ENCODE peak calls at places on chromosomes 5 and 9, in seven cellular contexts. B is keratinocyte, T is GM12864, L is uterus, H is fibroblast of the aortic adventitia, S is fibroblast of villous mesenchyme, A is Peyer's patch. D is an unnamed sample.

GRCh38 chr9:83708515-83709158 is 879 bp upstream of the UBQLN1 start:
- DNase-seq in L (peak), H (peak), T (peak), A (peak), B (no peak), S (peak), D (peak)

GRCh38 chr9:72856985-72857631 is 95.7 kb downstream of the ALDH1A1 start:
- DNase-seq in T (no peak), A (no peak), H (peak), S (peak), L (no peak), B (peak), D (peak)

GRCh38 chr5:141223112-141223783 is at the start of gene PCDHB14:
- DNase-seq in T (no peak), S (peak), B (no peak), H (peak), A (no peak), L (no peak), D (no peak)

GRCh38 chr5:139908749-139909148 is 113.1 kb downstream of the PSD2 start:
- DNase-seq in A (no peak), L (no peak), S (peak), B (no peak), T (no peak), H (peak), D (no peak)

GRCh38 chr9:88809371-88809770 is 181.9 kb upstream of the S1PR3 start:
- DNase-seq in B (no peak), L (no peak), T (no peak), S (peak), A (no peak), H (no peak), D (no peak)

GRCh38 chr9:15354713-15355112 is 47.7 kb upstream of the TTC39B start:
- DNase-seq in H (no peak), A (no peak), B (no peak), L (no peak), T (no peak), S (no peak), D (no peak)

GRCh38 chr5:142422426-142422825 is 97.6 kb upstream of the SPRY4 start:
- DNase-seq in A (no peak), S (peak), L (no peak), T (no peak), H (peak), B (no peak), D (no peak)

GRCh38 chr9:106588601-106589000 is 274.4 kb upstream of the ZNF462 start:
- DNase-seq in H (no peak), L (no peak), T (no peak), B (peak), S (peak), A (no peak), D (no peak)

GRCh38 chr9:123335227-123335985 is 20.6 kb upstream of the CRB2 start:
- DNase-seq in S (peak), L (no peak), A (no peak), B (no peak), T (no peak), H (peak), D (no peak)

GRCh38 chr9:137828527-137829259 is 48.9 kb upstream of the CACNA1B start:
- DNase-seq in B (no peak), A (no peak), T (no peak), H (peak), L (no peak), S (peak), D (no peak)

GRCh38 chr5:56328753-56329560 is 95.8 kb upstream of the ANKRD55 start:
- DNase-seq in S (peak), T (peak), A (peak), H (no peak), B (peak), L (no peak), D (peak)

GRCh38 chr9:127121628-127122175 is 733 bp downstream of the ANGPTL2 start:
- DNase-seq in T (no peak), L (no peak), B (no peak), H (peak), S (peak), A (no peak), D (no peak)

GRCh38 chr5:96079075-96079474 is 117.4 kb upstream of the ELL2 start:
- DNase-seq in S (peak), H (peak), L (no peak), B (no peak), A (no peak), T (no peak), D (no peak)

GRCh38 chr5:81787843-81788242 is 36.9 kb upstream of the SSBP2 start:
- DNase-seq in T (no peak), A (peak), B (no peak), L (peak), H (peak), S (peak), D (no peak)

GRCh38 chr9:8856686-8857329 is 1057.2 kb upstream of the DMAC1 start:
- DNase-seq in T (no peak), S (no peak), B (no peak), A (no peak), L (no peak), H (peak), D (no peak)

GRCh38 chr9:74336161-74336560 is 161.0 kb upstream of the RORB start:
- DNase-seq in S (peak), L (no peak), H (no peak), A (no peak), B (no peak), T (no peak), D (no peak)

GRCh38 chr9:10050016-10050415 is 562.8 kb downstream of the PTPRD start:
- DNase-seq in S (no peak), T (no peak), A (no peak), B (no peak), H (peak), L (no peak), D (no peak)

GRCh38 chr9:92438900-92439526 is 14.7 kb upstream of the OMD start:
- DNase-seq in B (no peak), L (no peak), A (no peak), H (peak), S (peak), T (no peak), D (no peak)

GRCh38 chr9:17398351-17398750 is 180.5 kb upstream of the SH3GL2 start:
- DNase-seq in H (peak), T (no peak), S (peak), L (no peak), A (no peak), B (no peak), D (no peak)

GRCh38 chr5:56262269-56262668 is 29.1 kb upstream of the ANKRD55 start:
- DNase-seq in T (no peak), L (no peak), A (no peak), S (no peak), B (no peak), H (no peak), D (no peak)

GRCh38 chr9:71755869-71756268 is 12.4 kb downstream of the CEMIP2 start:
- DNase-seq in L (no peak), S (no peak), A (no peak), T (no peak), B (no peak), H (no peak), D (no peak)

GRCh38 chr9:76023715-76024195 is 133.3 kb downstream of the PCSK5 start:
- DNase-seq in L (no peak), H (no peak), A (no peak), S (no peak), T (no peak), B (no peak), D (no peak)

GRCh38 chr5:130050585-130050984 is 146.3 kb downstream of the CHSY3 start:
- DNase-seq in A (no peak), L (no peak), S (no peak), T (no peak), B (no peak), H (no peak), D (no peak)

GRCh38 chr5:55313870-55314617 is 6.3 kb downstream of the MTREX start:
- DNase-seq in B (no peak), T (no peak), A (no peak), S (no peak), L (no peak), H (no peak), D (no peak)

GRCh38 chr5:149110406-149110805 is 30.9 kb upstream of the ABLIM3 start:
- DNase-seq in T (no peak), H (no peak), B (no peak), A (no peak), S (no peak), L (no peak), D (no peak)

GRCh38 chr5:96140496-96140895 is 178.8 kb upstream of the ELL2 start:
- DNase-seq in L (no peak), A (no peak), H (no peak), S (peak), T (no peak), B (no peak), D (no peak)

GRCh38 chr9:696332-697090 is 145.0 kb upstream of the DMRT1 start:
- DNase-seq in T (no peak), H (peak), S (peak), L (peak), B (no peak), A (no peak), D (no peak)

GRCh38 chr5:107955321-107955720 is 284.6 kb upstream of the EFNA5 start:
- DNase-seq in B (no peak), S (no peak), A (no peak), L (no peak), H (no peak), T (no peak), D (no peak)

GRCh38 chr5:36651775-36652685 is 45.6 kb downstream of the SLC1A3 start:
- DNase-seq in A (no peak), B (no peak), L (no peak), H (no peak), S (no peak), T (no peak), D (no peak)

GRCh38 chr5:55223219-55223987 is 3.7 kb downstream of the MCIDAS start:
- DNase-seq in H (no peak), L (no peak), S (no peak), T (no peak), A (no peak), B (no peak), D (peak)

GRCh38 chr5:110440058-110440457 is 286.4 kb downstream of the TMEM232 start:
- DNase-seq in L (no peak), B (no peak), T (no peak), S (no peak), A (no peak), H (no peak), D (no peak)

GRCh38 chr9:6226696-6227095 is 11.1 kb downstream of the IL33 start:
- DNase-seq in S (peak), T (no peak), L (no peak), A (no peak), H (peak), B (peak), D (no peak)

GRCh38 chr5:176658817-176659216 is 11.5 kb downstream of the TSPAN17 start:
- DNase-seq in B (no peak), T (no peak), A (peak), H (peak), L (no peak), S (peak), D (no peak)

GRCh38 chr5:176658007-176658599 is 10.8 kb downstream of the TSPAN17 start:
- DNase-seq in H (peak), A (peak), B (no peak), L (peak), T (no peak), S (peak), D (peak)

GRCh38 chr5:176653986-176654385 is 6.7 kb downstream of the TSPAN17 start:
- DNase-seq in B (no peak), A (no peak), L (no peak), T (no peak), S (no peak), H (no peak), D (no peak)

GRCh38 chr5:176654856-176655255 is 7.6 kb downstream of the TSPAN17 start:
- DNase-seq in L (no peak), B (no peak), S (no peak), H (no peak), A (no peak), T (no peak), D (no peak)

GRCh38 chr5:176656467-176656990 is 9.2 kb downstream of the TSPAN17 start:
- DNase-seq in L (no peak), A (no peak), B (no peak), H (no peak), T (no peak), S (no peak), D (no peak)
- TF ChIP-seq CTCF in L (no peak), A (no peak), B (no peak), H (no peak), T (no peak), S (no peak), D (no peak)

GRCh38 chr5:61277190-61277589 is 54.9 kb upstream of the ZSWIM6 start:
- DNase-seq in L (no peak), H (peak), T (no peak), S (peak), A (no peak), B (no peak), D (peak)
- TF ChIP-seq CTCF in L (peak), H (peak), T (no peak), S (peak), A (no peak), B (peak), D (no peak)

GRCh38 chr5:134003064-134003956 is 1.5 kb downstream of the VDAC1 start:
- DNase-seq in A (no peak), L (no peak), H (no peak), S (no peak), B (no peak), T (peak), D (no peak)

GRCh38 chr5:134005415-134006118 is 792 bp upstream of the VDAC1 start:
- DNase-seq in H (no peak), S (peak), A (no peak), T (no peak), B (no peak), L (peak), D (peak)

GRCh38 chr5:134003957-134004625 is 684 bp downstream of the VDAC1 start:
- DNase-seq in A (peak), S (peak), H (peak), T (no peak), B (no peak), L (peak), D (peak)

GRCh38 chr5:134006119-134006514 is 1.3 kb upstream of the VDAC1 start:
- DNase-seq in T (no peak), B (no peak), S (no peak), L (no peak), H (no peak), A (no peak), D (no peak)

GRCh38 chr5:134004626-134005414 is at the start of gene VDAC1:
- DNase-seq in T (peak), L (peak), B (peak), H (peak), S (peak), A (peak), D (peak)
- TF ChIP-seq CTCF in T (no peak), L (peak), B (no peak), H (peak), S (no peak), A (no peak), D (no peak)

DNA sequence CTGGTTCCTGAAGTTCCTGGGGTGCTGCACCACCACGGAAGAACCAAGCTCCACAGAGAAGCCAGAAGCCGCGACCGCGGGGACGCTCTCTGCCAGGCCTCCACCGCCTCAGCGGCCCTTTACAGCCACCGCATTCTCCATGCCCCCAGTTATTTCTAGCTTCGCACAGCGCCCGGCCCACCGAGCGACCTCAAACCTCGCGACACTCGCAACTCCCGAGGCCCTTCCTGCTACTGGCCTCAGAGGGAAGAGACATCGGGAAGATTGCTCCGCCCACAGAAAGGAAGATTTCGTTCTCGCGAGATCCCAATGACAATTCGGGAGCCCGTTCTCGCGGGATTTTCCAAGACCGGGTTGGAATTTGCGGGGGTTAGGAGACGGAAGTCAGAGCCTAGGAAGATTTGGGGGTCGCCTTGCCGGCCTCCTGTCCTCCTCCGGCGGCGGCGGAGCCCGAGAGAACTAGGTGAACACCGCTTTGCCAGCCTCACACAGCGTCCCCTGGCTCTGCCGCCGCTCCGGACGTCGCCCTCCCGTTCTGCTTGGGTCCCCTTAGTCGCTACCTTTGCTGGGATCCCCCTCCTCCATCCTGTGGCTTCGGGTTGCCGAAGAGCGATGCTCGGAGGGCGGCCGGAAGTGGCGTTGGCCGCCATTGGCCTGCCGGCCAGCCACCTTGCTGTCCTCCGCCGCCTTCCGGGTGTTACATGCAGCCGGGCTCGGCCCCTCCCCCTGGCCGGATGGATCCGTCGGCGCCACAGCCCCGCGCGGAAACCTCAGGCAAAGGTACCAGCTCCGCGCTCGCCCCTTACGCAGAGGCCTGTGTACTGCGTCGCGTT is at the start of gene ERCC6L2:
- DNase-seq in A (peak), L (peak), H (peak), B (peak), S (peak), T (peak), D (peak)
- TF ChIP-seq CTCF in A (no peak), L (no peak), H (peak), B (no peak), S (no peak), T (no peak), D (no peak)

DNA sequence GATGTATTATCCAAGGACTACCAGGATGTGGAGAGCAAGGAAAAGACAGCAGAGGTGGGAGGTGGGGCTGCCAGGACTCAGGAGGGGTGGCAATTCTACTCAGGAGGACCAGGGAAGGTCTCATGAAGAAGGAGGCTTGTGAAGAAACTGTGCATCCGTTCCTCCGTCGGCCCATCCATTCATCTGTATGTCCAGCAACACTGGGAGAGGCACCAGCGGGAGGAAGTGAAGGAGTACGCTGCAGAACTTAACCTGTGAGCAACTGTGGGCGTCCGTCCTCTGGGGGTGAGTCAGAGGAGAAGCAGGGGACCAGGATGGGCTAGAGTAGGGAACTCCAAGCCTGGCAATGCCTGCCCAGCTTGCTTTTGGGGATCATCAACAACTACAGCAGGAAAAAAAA is 47.3 kb upstream of the NEURL1B start:
- DNase-seq in S (no peak), T (no peak), B (no peak), L (no peak), H (no peak), A (no peak), D (no peak)
- TF ChIP-seq CTCF in S (no peak), T (no peak), B (no peak), L (no peak), H (no peak), A (no peak), D (no peak)

GRCh38 chr5:111550282-111551020 is 38.1 kb upstream of the STARD4 start:
- DNase-seq in T (peak), A (peak), S (peak), H (peak), L (peak), B (peak), D (peak)
- TF ChIP-seq CTCF in T (peak), A (peak), S (peak), H (peak), L (peak), B (peak), D (peak)

GRCh38 chr5:170220196-170220595 is 12.6 kb upstream of the C5orf58 start:
- DNase-seq in H (no peak), B (no peak), A (no peak), T (no peak), S (no peak), L (no peak), D (no peak)

GRCh38 chr5:170223349-170223748 is 9.4 kb upstream of the C5orf58 start:
- DNase-seq in B (no peak), L (no peak), A (no peak), T (no peak), H (peak), S (peak), D (no peak)

GRCh38 chr5:170223906-170224305 is 8.9 kb upstream of the C5orf58 start:
- DNase-seq in H (no peak), A (no peak), B (no peak), S (no peak), T (no peak), L (no peak), D (no peak)

GRCh38 chr5:170219615-170220014 is 13.2 kb upstream of the C5orf58 start:
- DNase-seq in A (no peak), B (peak), H (peak), S (peak), L (no peak), T (no peak), D (no peak)

DNA sequence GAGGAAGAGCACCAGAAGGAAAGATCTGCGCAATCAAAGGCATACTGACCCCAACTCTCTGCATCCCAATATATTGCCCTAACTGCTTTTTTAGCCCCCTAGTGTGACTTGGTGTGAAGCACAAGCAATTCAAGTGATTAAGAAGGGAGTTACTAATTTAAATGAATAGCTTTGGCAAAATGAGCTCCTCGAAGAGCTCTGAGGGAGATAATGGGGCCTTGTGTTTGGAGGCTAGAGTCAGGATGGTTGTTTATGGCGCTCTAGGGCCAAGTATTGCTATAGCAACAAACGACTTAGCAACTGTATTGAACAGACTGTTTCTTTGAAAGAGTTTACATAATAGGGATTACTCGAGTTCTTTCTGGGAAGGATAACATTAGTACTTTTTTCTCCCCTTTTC is 11.5 kb upstream of the C5orf58 start:
- DNase-seq in L (no peak), H (no peak), A (no peak), T (no peak), S (peak), B (no peak), D (no peak)
- TF ChIP-seq CTCF in L (no peak), H (no peak), A (no peak), T (no peak), S (no peak), B (no peak), D (no peak)

DNA sequence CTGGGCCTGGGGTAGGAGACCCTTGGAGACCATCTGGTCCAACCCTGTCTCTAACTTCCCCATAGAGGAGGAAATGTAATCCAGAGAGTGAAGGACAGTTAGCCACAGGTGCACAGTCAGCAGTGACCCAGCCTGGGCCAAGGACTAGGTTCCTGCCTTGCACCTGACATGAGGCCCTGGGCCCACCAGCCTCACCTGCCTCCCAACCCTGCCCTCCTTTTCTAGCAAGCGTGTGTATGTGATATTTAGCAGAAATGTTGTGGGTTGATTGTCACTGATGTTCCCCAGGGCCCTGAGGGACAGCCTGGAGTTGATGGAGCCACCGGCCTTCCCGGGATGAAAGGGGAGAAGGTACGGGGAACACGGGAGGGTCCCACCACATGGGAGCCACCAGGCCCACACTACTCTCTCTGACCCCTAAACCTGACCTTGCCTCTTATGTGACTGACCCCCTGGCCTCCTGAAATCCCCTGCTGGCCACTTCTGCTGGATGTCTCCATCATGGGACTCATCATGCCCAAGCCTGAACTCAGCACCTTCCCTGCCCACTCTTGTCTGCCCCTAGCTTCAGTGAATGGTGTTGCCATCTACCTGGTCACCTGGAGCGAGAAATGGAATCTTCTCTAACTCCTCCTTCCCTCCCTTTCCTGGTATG is 79.2 kb upstream of the TGFBR1 start:
- DNase-seq in B (no peak), S (no peak), T (no peak), A (no peak), L (no peak), H (no peak), D (no peak)
- TF ChIP-seq CTCF in B (no peak), S (no peak), T (peak), A (no peak), L (no peak), H (no peak), D (no peak)

GRCh38 chr9:130138791-130139190 is 33.4 kb upstream of the NCS1 start:
- DNase-seq in A (no peak), B (peak), T (no peak), S (peak), L (peak), H (peak), D (no peak)
- TF ChIP-seq CTCF in A (no peak), B (peak), T (no peak), S (no peak), L (no peak), H (no peak), D (no peak)

D was measured in GM13977.